ENCODE peak calls at places on chromosomes 12 and 14, in six cellular contexts. F is lower leg skin, X is tibial nerve, S is mucosa of descending colon, A is mammary epithelial cell, T is brain microvascular endothelial cell. G is an unnamed sample.

GRCh38 chr12:94039914-94040313 is 108.5 kb upstream of the PLXNC1 start:
- DNase-seq in F (no peak), X (peak), S (no peak), A (no peak), T (no peak), G (peak)

GRCh38 chr14:77043177-77043983 is 14.9 kb upstream of the IRF2BPL start:
- DNase-seq in F (no peak), X (peak), S (peak), A (peak), T (peak), G (peak)

GRCh38 chr14:21163721-21164120 is 7.9 kb upstream of the OR5AU1 start:
- DNase-seq in F (no peak), X (no peak), S (no peak), A (no peak), T (no peak), G (no peak)

GRCh38 chr12:68792952-68793351 is 15.0 kb upstream of the MDM2 start:
- DNase-seq in F (no peak), X (no peak), S (no peak), A (peak), T (peak), G (no peak)

GRCh38 chr14:104291123-104292000 is 153.0 kb downstream of the KIF26A start:
- DNase-seq in F (no peak), X (no peak), S (peak), A (no peak), T (no peak), G (no peak)

GRCh38 chr14:51331651-51332367 is 91.8 kb downstream of the TMX1 start:
- DNase-seq in F (no peak), X (no peak), S (no peak), A (no peak), T (no peak), G (no peak)

GRCh38 chr12:131628341-131628740 is 82.5 kb upstream of the SFSWAP start:
- DNase-seq in F (no peak), X (no peak), S (no peak), A (no peak), T (no peak), G (no peak)

GRCh38 chr14:32134448-32135070 is 57.5 kb downstream of the ARHGAP5 start:
- DNase-seq in F (no peak), X (no peak), S (no peak), A (peak), T (peak), G (peak)

GRCh38 chr12:124609041-124609984 is 41.9 kb upstream of the NCOR2 start:
- DNase-seq in F (peak), X (peak), S (peak), A (peak), T (no peak), G (peak)

GRCh38 chr14:91127411-91127810 is 13.5 kb downstream of the DGLUCY start:
- DNase-seq in F (peak), X (no peak), S (peak), A (peak), T (no peak), G (no peak)

GRCh38 chr14:22549981-22550670 is 38.9 kb downstream of the DAD1 start:
- DNase-seq in F (no peak), X (no peak), S (no peak), A (no peak), T (peak), G (peak)

GRCh38 chr12:77940011-77940423 is 109.3 kb downstream of the NAV3 start:
- DNase-seq in F (no peak), X (no peak), S (no peak), A (peak), T (peak), G (peak)
- H3K4me3 ChIP-seq in F (no peak), X (no peak), S (no peak), A (peak), T (peak), G (peak)

GRCh38 chr14:47278233-47278842 is 397.1 kb downstream of the MDGA2 start:
- DNase-seq in F (no peak), X (peak), S (peak), A (peak), T (peak), G (no peak)
- TF ChIP-seq CTCF in F (no peak), X (peak), S (peak), A (peak), T (peak), G (peak)

GRCh38 chr12:84701041-84701440 is 211.6 kb downstream of the SLC6A15 start:
- DNase-seq in F (no peak), X (no peak), S (no peak), A (no peak), T (no peak), G (no peak)

GRCh38 chr12:84701966-84702365 is 210.6 kb downstream of the SLC6A15 start:
- DNase-seq in F (no peak), X (no peak), S (no peak), A (peak), T (peak), G (no peak)

GRCh38 chr12:84706374-84706773 is 206.2 kb downstream of the SLC6A15 start:
- DNase-seq in F (no peak), X (no peak), S (no peak), A (no peak), T (no peak), G (no peak)

DNA sequence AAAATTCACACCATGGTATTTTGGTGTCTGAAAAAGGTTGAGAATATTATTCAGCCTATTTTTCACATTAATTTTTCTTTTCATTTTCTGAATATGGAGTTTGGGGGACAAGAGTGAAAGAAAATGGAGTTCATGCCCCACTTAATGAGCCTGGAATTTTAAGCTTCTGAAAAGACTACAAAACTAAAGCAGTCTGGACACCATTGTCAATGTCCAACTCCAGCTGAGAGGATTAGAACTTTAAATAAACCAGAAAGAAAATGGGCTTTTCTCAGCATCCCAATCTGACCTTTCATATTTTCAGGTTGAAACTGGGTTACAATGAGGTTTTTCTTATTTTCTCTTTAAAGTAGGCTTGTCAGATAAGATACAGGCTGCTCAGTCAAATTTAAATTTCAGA is 207.7 kb downstream of the SLC6A15 start:
- DNase-seq in F (no peak), X (no peak), S (no peak), A (no peak), T (no peak), G (no peak)
- H3K4me3 ChIP-seq in F (no peak), X (no peak), S (no peak), A (no peak), T (no peak), G (no peak)

DNA sequence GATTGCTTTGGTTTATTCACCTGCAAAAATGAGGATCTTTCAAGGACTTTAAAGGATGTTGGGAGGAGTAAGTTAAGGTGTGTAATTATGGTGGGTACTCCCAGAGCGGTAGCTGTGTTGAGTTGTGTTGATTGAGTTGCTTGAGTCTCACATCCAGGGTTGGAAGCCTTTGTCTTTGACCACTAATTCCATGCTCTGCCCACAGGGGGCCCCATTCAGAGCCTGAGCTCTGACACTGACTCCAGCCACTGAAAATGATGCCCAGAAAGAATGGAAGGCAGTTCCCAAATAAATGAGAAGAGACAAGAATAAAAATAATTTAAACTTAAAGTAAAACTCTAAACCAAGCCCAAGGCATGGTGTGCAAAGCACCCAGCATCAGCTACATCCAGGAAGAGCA is 237.4 kb upstream of the PWP1 start:
- DNase-seq in F (no peak), X (no peak), S (peak), A (no peak), T (peak), G (peak)
- TF ChIP-seq CTCF in F (no peak), X (no peak), S (no peak), A (peak), T (peak), G (peak)

GRCh38 chr14:68401855-68402254 is 391.0 kb downstream of the ZFP36L1 start:
- DNase-seq in F (no peak), X (no peak), S (no peak), A (no peak), T (no peak), G (no peak)
- H3K4me3 ChIP-seq in F (no peak), X (no peak), S (no peak), A (no peak), T (no peak), G (no peak)

DNA sequence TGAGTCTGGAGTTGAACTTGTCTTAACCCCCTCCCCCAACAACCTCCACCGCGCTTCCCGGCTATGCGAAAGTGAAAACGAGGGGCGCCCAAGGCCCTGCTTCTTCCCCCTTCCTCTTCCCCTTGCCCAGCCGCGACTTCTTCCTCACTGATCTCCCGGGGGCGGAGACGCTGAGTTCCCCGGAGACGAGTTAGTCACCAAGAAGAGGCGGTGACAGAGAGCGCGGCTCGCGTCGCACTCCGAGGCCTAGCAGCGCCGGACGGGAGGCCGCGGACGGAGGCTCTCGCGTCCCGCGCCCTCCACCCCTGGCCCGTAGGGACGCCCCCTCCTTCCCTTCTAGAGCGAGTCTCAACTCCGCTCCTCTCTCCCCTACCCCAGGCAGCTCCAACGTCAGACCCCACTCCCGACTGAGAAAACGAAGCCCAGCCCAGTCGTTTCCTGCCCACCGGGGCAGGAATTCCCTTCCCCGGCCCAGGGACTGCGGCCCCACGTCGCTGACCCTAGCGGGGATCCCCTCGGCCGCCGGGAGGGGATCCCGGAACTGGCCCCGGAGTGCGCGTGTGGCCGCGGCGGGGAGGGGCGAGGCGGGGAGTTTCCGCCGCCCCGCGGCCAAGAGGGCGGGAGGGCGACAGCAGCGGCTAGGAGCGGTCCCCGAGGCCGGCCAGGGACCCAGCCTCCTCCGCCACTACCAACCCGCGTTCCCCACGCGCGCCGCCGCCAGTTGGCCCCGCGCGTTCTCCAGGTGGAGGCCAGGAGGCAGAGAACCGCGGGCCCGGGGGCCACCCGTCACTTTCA is 1.4 kb downstream of the BAZ1A start:
- DNase-seq in F (peak), X (peak), S (peak), A (peak), T (no peak), G (no peak)
- TF ChIP-seq CTCF in F (no peak), X (no peak), S (no peak), A (no peak), T (no peak), G (no peak)

DNA sequence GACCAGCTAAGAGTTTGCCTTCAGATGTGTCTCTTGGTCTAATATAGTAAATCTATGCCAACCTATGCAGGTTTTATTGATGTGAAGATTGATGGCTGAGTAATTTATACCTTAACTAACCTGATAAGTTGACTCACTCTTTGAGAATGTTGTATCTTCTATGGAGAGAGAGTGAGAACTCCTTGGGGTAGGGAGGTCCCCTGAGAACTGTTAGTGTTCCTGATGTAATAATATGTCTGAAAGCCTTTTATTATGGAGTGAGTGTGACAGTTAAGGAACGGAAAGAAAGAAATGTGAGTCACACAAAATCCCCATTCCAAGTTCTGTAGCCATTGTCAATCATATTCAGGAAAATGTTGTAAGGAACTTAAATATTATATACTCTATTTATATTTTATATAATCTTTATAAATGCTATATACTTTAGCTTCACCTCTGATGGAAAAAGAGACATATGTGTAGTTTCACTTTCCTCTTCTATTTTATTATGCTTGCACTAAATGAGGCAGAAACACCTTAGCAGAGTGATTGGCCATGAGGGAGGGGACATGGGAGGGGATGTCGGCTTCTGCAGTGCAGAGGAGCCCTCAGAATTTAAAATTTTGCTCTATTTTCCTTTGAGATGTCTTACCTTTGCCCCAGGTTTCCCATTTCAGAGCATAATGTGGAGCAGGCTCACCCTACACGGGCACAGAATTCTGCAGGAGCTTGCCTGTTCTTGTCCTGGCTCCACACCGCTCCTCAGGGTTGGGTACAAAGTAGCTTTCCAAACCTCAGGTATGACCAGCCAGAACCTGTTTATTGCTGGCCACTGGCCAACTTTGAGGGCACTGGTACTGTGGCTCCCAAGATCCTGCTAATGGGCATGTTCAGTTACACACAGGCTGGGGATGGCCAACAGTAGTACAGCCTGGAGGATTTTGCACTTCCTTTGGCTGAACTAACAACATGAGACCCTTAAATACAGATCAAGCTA is 57.7 kb downstream of the ARF6 start:
- DNase-seq in F (peak), X (no peak), S (peak), A (peak), T (no peak), G (no peak)
- H3K4me3 ChIP-seq in F (no peak), X (no peak), S (no peak), A (no peak), T (no peak), G (no peak)

DNA sequence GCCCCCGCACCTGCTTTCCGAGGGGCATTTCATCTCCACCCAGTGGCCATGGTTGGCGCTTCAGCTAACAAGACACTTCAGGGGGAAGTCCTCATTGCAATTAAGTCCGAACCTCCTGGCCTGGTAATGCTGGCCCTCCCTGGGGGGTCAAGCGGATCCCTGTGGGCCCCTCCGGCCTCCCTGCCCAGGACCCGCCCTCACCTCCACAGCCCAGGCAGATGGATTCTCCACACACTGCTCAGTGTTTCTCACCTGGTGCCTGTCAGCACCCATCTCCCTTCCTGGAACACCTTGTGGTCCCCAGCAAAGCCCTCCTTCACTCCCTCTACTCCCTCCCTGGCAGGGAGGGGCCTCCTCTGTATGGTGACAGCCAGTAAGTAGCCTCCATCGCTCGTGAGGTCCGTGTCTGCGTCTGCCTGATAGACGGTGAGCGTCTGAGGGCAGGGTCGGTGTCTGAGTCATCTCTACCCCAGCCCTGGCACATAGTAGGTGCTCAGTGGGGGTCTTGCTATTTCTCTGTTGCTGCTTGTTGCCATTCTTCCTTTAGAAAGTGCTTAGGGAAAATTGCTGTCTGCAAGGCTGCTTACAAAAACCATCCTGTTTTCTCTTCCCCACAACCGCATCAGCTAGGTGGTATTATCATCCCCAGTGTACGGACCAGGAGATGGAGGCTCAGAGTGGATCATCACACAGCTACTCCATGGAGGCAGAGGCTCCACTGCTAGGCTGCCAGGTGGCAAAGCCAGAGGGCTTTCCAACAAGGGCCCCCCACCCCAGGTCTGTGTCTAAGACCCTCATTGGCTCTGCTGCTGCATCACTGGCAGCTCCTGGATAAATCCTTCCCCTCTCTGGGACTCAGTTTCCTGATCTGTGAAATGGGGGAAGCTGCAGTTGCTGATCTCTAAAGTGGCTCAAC is 39.7 kb upstream of the EML1 start:
- DNase-seq in F (no peak), X (no peak), S (no peak), A (no peak), T (no peak), G (no peak)
- TF ChIP-seq CTCF in F (no peak), X (no peak), S (no peak), A (no peak), T (peak), G (peak)

GRCh38 chr14:73712540-73713141 is 1.5 kb downstream of the PNMA1 start:
- DNase-seq in F (no peak), X (no peak), S (no peak), A (peak), T (no peak), G (peak)
- H3K4me3 ChIP-seq in F (no peak), X (peak), S (no peak), A (peak), T (peak), G (peak)

GRCh38 chr12:32679091-32679909 is at the start of gene DNM1L:
- DNase-seq in F (peak), X (peak), S (peak), A (peak), T (peak), G (peak)

GRCh38 chr12:32686340-32686739 is 7.2 kb downstream of the DNM1L start:
- DNase-seq in F (no peak), X (no peak), S (no peak), A (no peak), T (no peak), G (no peak)

GRCh38 chr12:32679910-32680217 is 763 bp downstream of the DNM1L start:
- DNase-seq in F (no peak), X (no peak), S (no peak), A (no peak), T (no peak), G (peak)

GRCh38 chr12:32680787-32681186 is 1.7 kb downstream of the DNM1L start:
- DNase-seq in F (no peak), X (no peak), S (no peak), A (no peak), T (no peak), G (no peak)

DNA sequence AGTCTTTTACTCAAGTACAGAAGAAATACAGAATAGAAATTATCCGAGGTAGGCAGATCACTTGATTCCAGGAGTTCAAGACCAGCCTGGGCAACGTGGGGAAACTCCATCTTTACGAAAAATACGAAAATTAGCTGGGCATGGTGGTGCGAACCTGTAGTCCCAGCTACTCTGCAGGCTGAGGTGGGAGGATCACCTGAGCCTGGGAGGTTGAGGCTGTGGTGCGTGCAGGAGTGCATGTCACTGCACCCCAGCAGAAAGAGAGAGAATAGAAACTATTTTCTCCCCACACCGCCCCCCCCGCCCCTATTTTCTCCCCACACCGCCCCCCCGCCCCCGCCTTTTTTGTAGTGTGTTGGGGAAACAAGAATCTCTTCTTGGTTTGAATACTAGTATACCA is 2.2 kb downstream of the DNM1L start:
- DNase-seq in F (no peak), X (no peak), S (no peak), A (no peak), T (no peak), G (no peak)
- TF ChIP-seq CTCF in F (no peak), X (no peak), S (no peak), A (no peak), T (no peak), G (no peak)